ENCODE peak calls at places on chromosome 9, in nine cellular contexts. X, L, R, P, H, I, E, T and W are unnamed samples.

GRCh38 chr9:137055385-137056364 is 1.8 kb upstream of the ENTPD2 start:
- DNase-seq in X (peak), L (peak), R (peak), P (no peak), H (no peak), I (no peak), E (peak), T (peak), W (peak)

GRCh38 chr9:79660615-79661014 is 88.8 kb downstream of the TLE4 start:
- DNase-seq in X (no peak), L (no peak), R (peak), P (no peak), H (no peak), I (no peak), E (no peak), T (no peak), W (no peak)

GRCh38 chr9:35114921-35115341 is 731 bp downstream of the ATOSB start:
- DNase-seq in X (no peak), L (peak), R (peak), P (peak), H (peak), I (peak), E (peak), T (peak), W (no peak)

GRCh38 chr9:19145881-19146280 is 18.6 kb upstream of the PLIN2 start:
- DNase-seq in X (no peak), L (no peak), R (no peak), P (no peak), H (no peak), I (no peak), E (no peak), T (no peak), W (no peak)

GRCh38 chr9:94210616-94211603 is 48.2 kb upstream of the ZNF169 start:
- DNase-seq in X (no peak), L (no peak), R (no peak), P (no peak), H (peak), I (no peak), E (peak), T (peak), W (no peak)

GRCh38 chr9:23826120-23826629 is at the start of gene ELAVL2:
- DNase-seq in X (peak), L (peak), R (peak), P (peak), H (peak), I (peak), E (peak), T (peak), W (peak)

GRCh38 chr9:34744295-34745221 is 34.6 kb upstream of the CCL21 start:
- DNase-seq in X (peak), L (peak), R (peak), P (peak), H (peak), I (no peak), E (peak), T (peak), W (no peak)

GRCh38 chr9:95511232-95511951 is 5.4 kb downstream of the PTCH1 start:
- DNase-seq in X (peak), L (peak), R (peak), P (peak), H (peak), I (peak), E (peak), T (peak), W (no peak)

GRCh38 chr9:84045481-84046097 is 65.0 kb downstream of the RMI1 start:
- DNase-seq in X (no peak), L (no peak), R (no peak), P (no peak), H (no peak), I (no peak), E (no peak), T (no peak), W (no peak)

GRCh38 chr9:81543695-81544094 is 145.7 kb downstream of the TLE1 start:
- DNase-seq in X (no peak), L (no peak), R (no peak), P (no peak), H (no peak), I (no peak), E (no peak), T (no peak), W (no peak)

GRCh38 chr9:17134843-17135577 is at the start of gene CNTLN:
- DNase-seq in X (peak), L (peak), R (peak), P (peak), H (peak), I (no peak), E (peak), T (peak), W (peak)

GRCh38 chr9:136978073-136978864 is 965 bp downstream of the PTGDS start:
- DNase-seq in X (peak), L (no peak), R (peak), P (peak), H (no peak), I (peak), E (peak), T (peak), W (peak)

GRCh38 chr9:5563886-5564285 is 53.6 kb downstream of the PDCD1LG2 start:
- DNase-seq in X (peak), L (no peak), R (no peak), P (no peak), H (peak), I (no peak), E (peak), T (no peak), W (no peak)

GRCh38 chr9:4792572-4793411 is at the start of gene RCL1:
- DNase-seq in X (peak), L (peak), R (peak), P (peak), H (peak), I (peak), E (peak), T (peak), W (peak)

GRCh38 chr9:84750152-84750865 is 80.8 kb downstream of the NTRK2 start:
- DNase-seq in X (no peak), L (no peak), R (no peak), P (no peak), H (peak), I (no peak), E (no peak), T (no peak), W (no peak)

GRCh38 chr9:5628530-5629311 is at the start of gene RIC1:
- DNase-seq in X (peak), L (peak), R (peak), P (peak), H (peak), I (peak), E (peak), T (peak), W (peak)

GRCh38 chr9:27933210-27934062 is 360.2 kb upstream of the C9orf72 start:
- DNase-seq in X (no peak), L (no peak), R (peak), P (no peak), H (peak), I (no peak), E (no peak), T (no peak), W (no peak)

GRCh38 chr9:130173462-130173876 is 1.3 kb downstream of the NCS1 start:
- DNase-seq in X (peak), L (peak), R (no peak), P (no peak), H (no peak), I (no peak), E (no peak), T (no peak), W (no peak)

GRCh38 chr9:91038483-91039124 is 237.0 kb downstream of the SYK start:
- DNase-seq in X (no peak), L (no peak), R (no peak), P (no peak), H (no peak), I (no peak), E (no peak), T (no peak), W (no peak)

GRCh38 chr9:93182572-93182971 is 1.4 kb upstream of the WNK2 start:
- DNase-seq in X (no peak), L (no peak), R (no peak), P (no peak), H (no peak), I (no peak), E (no peak), T (no peak), W (no peak)

GRCh38 chr9:83570359-83570758 is 32.2 kb upstream of the FRMD3 start:
- DNase-seq in X (no peak), L (no peak), R (no peak), P (no peak), H (peak), I (no peak), E (peak), T (no peak), W (no peak)

GRCh38 chr9:18632624-18633407 is 158.9 kb downstream of the ADAMTSL1 start:
- DNase-seq in X (peak), L (no peak), R (no peak), P (peak), H (peak), I (no peak), E (peak), T (peak), W (no peak)

GRCh38 chr9:28926311-28926710 is 1353.0 kb upstream of the C9orf72 start:
- DNase-seq in X (no peak), L (no peak), R (no peak), P (no peak), H (no peak), I (no peak), E (no peak), T (no peak), W (no peak)

GRCh38 chr9:35226685-35227084 is 64.9 kb downstream of the UNC13B start:
- DNase-seq in X (no peak), L (no peak), R (no peak), P (no peak), H (no peak), I (no peak), E (no peak), T (no peak), W (no peak)

GRCh38 chr9:114953917-114954316 is 23.5 kb upstream of the TNFSF8 start:
- DNase-seq in X (peak), L (no peak), R (no peak), P (peak), H (peak), I (no peak), E (peak), T (peak), W (no peak)

GRCh38 chr9:78620764-78621163 is 323.8 kb downstream of the PSAT1 start:
- DNase-seq in X (peak), L (no peak), R (no peak), P (peak), H (no peak), I (no peak), E (peak), T (no peak), W (no peak)

GRCh38 chr9:114908104-114908621 is 22.2 kb downstream of the TNFSF8 start:
- DNase-seq in X (peak), L (no peak), R (no peak), P (no peak), H (peak), I (no peak), E (peak), T (peak), W (no peak)

GRCh38 chr9:36855443-36856315 is 178.4 kb downstream of the PAX5 start:
- DNase-seq in X (no peak), L (no peak), R (peak), P (no peak), H (no peak), I (peak), E (peak), T (no peak), W (no peak)

GRCh38 chr9:89884356-89885083 is 279.7 kb downstream of the GADD45G start:
- DNase-seq in X (no peak), L (peak), R (no peak), P (no peak), H (no peak), I (no peak), E (no peak), T (no peak), W (no peak)

GRCh38 chr9:92395617-92396016 is 8.8 kb downstream of the OGN start:
- DNase-seq in X (no peak), L (no peak), R (no peak), P (no peak), H (no peak), I (no peak), E (no peak), T (no peak), W (no peak)

GRCh38 chr9:131593255-131593820 is 48.0 kb downstream of the PRRT1B start:
- DNase-seq in X (peak), L (no peak), R (no peak), P (no peak), H (no peak), I (no peak), E (no peak), T (no peak), W (peak)

GRCh38 chr9:103242025-103242424 is 246.9 kb downstream of the CYLC2 start:
- DNase-seq in X (no peak), L (no peak), R (peak), P (peak), H (peak), I (no peak), E (peak), T (peak), W (no peak)

GRCh38 chr9:121738969-121739368 is 87.5 kb downstream of the DAB2IP start:
- DNase-seq in X (peak), L (no peak), R (no peak), P (no peak), H (no peak), I (no peak), E (no peak), T (no peak), W (no peak)

GRCh38 chr9:74838351-74838750 is 49.4 kb downstream of the TRPM6 start:
- DNase-seq in X (no peak), L (no peak), R (no peak), P (no peak), H (peak), I (no peak), E (peak), T (no peak), W (no peak)

GRCh38 chr9:27073841-27074728 is 34.9 kb upstream of the TEK start:
- DNase-seq in X (peak), L (no peak), R (no peak), P (no peak), H (no peak), I (no peak), E (no peak), T (no peak), W (no peak)

GRCh38 chr9:123796618-123797484 is 133.1 kb downstream of the DENND1A start:
- DNase-seq in X (no peak), L (no peak), R (no peak), P (no peak), H (peak), I (no peak), E (no peak), T (no peak), W (no peak)

GRCh38 chr9:5892456-5893133 is 1.9 kb downstream of the MLANA start:
- DNase-seq in X (no peak), L (no peak), R (no peak), P (no peak), H (no peak), I (no peak), E (peak), T (no peak), W (no peak)

GRCh38 chr9:91424403-91425176 is 958 bp upstream of the NFIL3 start:
- DNase-seq in X (peak), L (peak), R (peak), P (peak), H (peak), I (peak), E (peak), T (peak), W (peak)

GRCh38 chr9:103804077-103804735 is 289.9 kb upstream of the SMC2 start:
- DNase-seq in X (no peak), L (no peak), R (no peak), P (peak), H (peak), I (no peak), E (peak), T (peak), W (no peak)

GRCh38 chr9:100595391-100596199 is 17.7 kb downstream of the CAVIN4 start:
- DNase-seq in X (peak), L (no peak), R (peak), P (peak), H (peak), I (no peak), E (peak), T (peak), W (peak)

GRCh38 chr9:98951967-98952366 is 8.3 kb downstream of the COL15A1 start:
- DNase-seq in X (no peak), L (no peak), R (no peak), P (no peak), H (peak), I (no peak), E (no peak), T (no peak), W (no peak)

GRCh38 chr9:98955259-98955658 is 11.6 kb downstream of the COL15A1 start:
- DNase-seq in X (no peak), L (no peak), R (no peak), P (no peak), H (no peak), I (no peak), E (no peak), T (no peak), W (no peak)

GRCh38 chr9:98957826-98958225 is 14.1 kb downstream of the COL15A1 start:
- DNase-seq in X (no peak), L (no peak), R (no peak), P (no peak), H (no peak), I (no peak), E (no peak), T (no peak), W (no peak)

GRCh38 chr9:98950262-98950661 is 6.6 kb downstream of the COL15A1 start:
- DNase-seq in X (no peak), L (no peak), R (no peak), P (no peak), H (no peak), I (no peak), E (no peak), T (no peak), W (no peak)

GRCh38 chr9:98953877-98954610 is 10.3 kb downstream of the COL15A1 start:
- DNase-seq in X (no peak), L (no peak), R (no peak), P (no peak), H (no peak), I (no peak), E (no peak), T (no peak), W (no peak)
- H3K27ac ChIP-seq in X (no peak), L (peak), R (no peak), P (no peak), H (no peak), I (no peak), E (no peak), T (no peak), W (no peak)

GRCh38 chr9:691825-692363 is 149.6 kb upstream of the DMRT1 start:
- DNase-seq in X (no peak), L (no peak), R (no peak), P (no peak), H (no peak), I (no peak), E (no peak), T (no peak), W (no peak)
- H3K27ac ChIP-seq in X (peak), L (peak), R (peak), P (no peak), H (no peak), I (no peak), E (no peak), T (no peak), W (peak)

GRCh38 chr9:31304576-31304975 is 1079.9 kb upstream of the ACO1 start:
- DNase-seq in X (peak), L (no peak), R (no peak), P (peak), H (peak), I (no peak), E (peak), T (peak), W (no peak)
- H3K27ac ChIP-seq in X (no peak), L (no peak), R (no peak), P (no peak), H (peak), I (no peak), E (no peak), T (no peak), W (no peak)

DNA sequence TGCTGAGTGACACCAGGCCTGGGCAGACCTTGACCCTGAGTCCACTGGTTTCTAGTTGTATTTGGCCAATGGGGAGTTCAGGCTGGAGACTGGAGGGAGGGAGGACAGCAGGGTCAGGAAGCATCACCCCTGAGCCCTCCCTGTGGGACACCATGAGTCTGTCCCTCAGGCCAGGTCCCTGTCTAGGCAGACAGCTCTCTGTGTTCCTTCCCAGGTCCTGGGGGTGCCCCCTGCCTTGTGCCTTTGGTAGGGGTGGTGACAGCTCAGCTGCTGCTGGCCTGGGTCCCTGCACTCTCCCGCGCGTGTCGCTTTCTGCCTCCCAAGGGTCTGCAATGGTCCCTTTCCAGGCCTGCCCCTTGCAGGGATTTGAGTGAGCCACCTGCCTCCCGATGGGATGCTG is 125.5 kb downstream of the OLFM1 start:
- DNase-seq in X (no peak), L (peak), R (no peak), P (no peak), H (no peak), I (no peak), E (no peak), T (no peak), W (no peak)
- H3K27ac ChIP-seq in X (no peak), L (no peak), R (no peak), P (no peak), H (no peak), I (no peak), E (no peak), T (no peak), W (no peak)

DNA sequence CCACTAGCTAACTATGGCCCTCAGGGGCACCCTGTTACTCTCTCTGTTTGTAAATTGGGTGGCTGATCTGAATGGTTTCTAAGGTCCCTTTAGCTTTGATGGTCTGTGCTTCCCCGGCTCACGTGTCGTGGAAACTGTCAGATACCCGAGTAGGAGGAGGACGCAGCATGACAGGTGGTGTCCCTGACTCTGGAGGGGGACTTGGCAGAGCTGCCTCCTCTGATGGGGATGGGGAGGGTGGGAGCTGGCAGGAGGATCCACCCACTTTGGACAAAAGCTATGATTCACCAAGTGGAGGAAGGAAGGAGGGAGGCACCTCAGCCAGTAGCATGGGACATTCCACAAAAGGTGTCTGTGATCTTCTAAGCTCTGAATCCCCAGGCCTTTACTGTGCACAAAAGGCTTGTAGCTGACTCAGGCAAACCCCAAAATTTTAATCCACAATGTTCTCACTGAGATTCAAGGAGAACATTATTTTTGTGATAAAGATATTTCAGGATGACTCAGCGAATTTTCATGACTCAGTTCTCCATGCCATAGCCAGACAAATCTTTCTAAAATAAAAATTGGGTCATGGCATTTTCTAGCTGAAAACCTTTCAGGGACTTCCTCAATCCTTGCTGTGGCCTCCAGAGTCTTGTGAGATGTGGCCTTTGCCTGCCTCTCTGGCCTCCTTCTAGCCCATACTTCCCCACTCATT is 131.0 kb upstream of the BRINP1 start:
- DNase-seq in X (no peak), L (no peak), R (no peak), P (no peak), H (peak), I (no peak), E (no peak), T (no peak), W (no peak)
- H3K27ac ChIP-seq in X (no peak), L (no peak), R (no peak), P (no peak), H (no peak), I (no peak), E (no peak), T (no peak), W (peak)

GRCh38 chr9:133968966-133969617 is 23.0 kb downstream of the VAV2 start:
- DNase-seq in X (no peak), L (no peak), R (no peak), P (no peak), H (peak), I (no peak), E (no peak), T (no peak), W (no peak)

GRCh38 chr9:133969681-133970580 is 22.2 kb downstream of the VAV2 start:
- DNase-seq in X (no peak), L (no peak), R (no peak), P (no peak), H (no peak), I (no peak), E (no peak), T (no peak), W (no peak)

GRCh38 chr9:133967024-133967741 is 24.9 kb downstream of the VAV2 start:
- DNase-seq in X (no peak), L (no peak), R (no peak), P (peak), H (peak), I (no peak), E (peak), T (peak), W (no peak)

GRCh38 chr9:133970581-133970900 is 21.6 kb downstream of the VAV2 start:
- DNase-seq in X (no peak), L (no peak), R (no peak), P (no peak), H (no peak), I (no peak), E (no peak), T (no peak), W (no peak)

DNA sequence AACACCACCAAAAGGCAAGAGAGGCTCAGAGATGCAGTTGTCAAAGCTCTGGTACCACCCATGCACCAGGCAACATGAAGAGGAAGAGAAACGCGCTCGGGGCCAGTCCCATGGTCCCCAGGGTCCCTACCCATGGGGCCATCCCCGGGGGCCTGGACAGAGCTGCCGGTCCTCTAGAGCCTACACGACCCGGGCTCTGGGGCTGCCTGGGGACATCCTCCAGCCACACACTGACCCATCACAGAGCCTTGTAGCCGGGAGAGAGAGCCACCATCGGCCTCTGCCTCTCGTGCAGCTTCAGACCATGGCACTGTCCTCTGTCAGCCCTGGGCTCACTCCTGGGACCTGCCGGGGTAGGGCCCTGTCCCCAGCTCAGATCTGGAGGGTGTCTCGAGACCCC is 23.7 kb downstream of the VAV2 start:
- DNase-seq in X (no peak), L (no peak), R (no peak), P (no peak), H (no peak), I (no peak), E (no peak), T (no peak), W (no peak)
- H3K27ac ChIP-seq in X (no peak), L (no peak), R (no peak), P (no peak), H (no peak), I (no peak), E (no peak), T (peak), W (no peak)